ENCODE peak calls at places on chromosomes 11 and 22, in seven cellular contexts. P, I, E, O, B, X and T are unnamed samples. For H3K36me3, the result is how much of the 10 kb centered on the place peaks cover.

GRCh38 chr22:36417281-36417686 is 29.5 kb upstream of the MYH9 start:
- DNase-seq in B (no peak), P (peak), I (no peak), O (no peak), X (no peak), E (no peak), T (no peak)

GRCh38 chr11:103586756-103587155 is 449.7 kb upstream of the DDI1 start:
- DNase-seq in E (no peak), B (no peak), P (no peak), I (no peak), X (no peak), O (no peak), T (no peak)

GRCh38 chr11:14258177-14258935 is 100.6 kb downstream of the RRAS2 start:
- DNase-seq in X (no peak), P (no peak), I (no peak), O (no peak), E (no peak), B (no peak), T (no peak)

GRCh38 chr11:47248304-47248663 is 330 bp downstream of the ACP2 start:
- DNase-seq in O (no peak), E (no peak), B (no peak), X (no peak), P (peak), I (no peak), T (no peak)

GRCh38 chr11:64607381-64608259 is 16.6 kb downstream of the SLC22A12 start:
- DNase-seq in E (no peak), O (no peak), I (no peak), B (no peak), P (no peak), X (no peak), T (no peak)

GRCh38 chr11:30816959-30817880 is 231.1 kb upstream of the MPPED2 start:
- DNase-seq in P (no peak), O (no peak), I (no peak), B (no peak), X (no peak), E (no peak), T (no peak)

GRCh38 chr11:38582756-38583155 is 1984.7 kb upstream of the RAG2 start:
- DNase-seq in B (no peak), X (no peak), I (no peak), E (no peak), O (no peak), P (no peak), T (no peak)

GRCh38 chr11:57377098-57377497 is 3.9 kb downstream of the PRG3 start:
- DNase-seq in I (no peak), X (no peak), B (no peak), E (no peak), O (no peak), P (no peak), T (no peak)

GRCh38 chr22:24503851-24504170 is 8.7 kb downstream of the UPB1 start:
- DNase-seq in I (no peak), P (no peak), O (no peak), E (no peak), X (peak), B (no peak), T (no peak)

GRCh38 chr11:78019808-78020207 is 3.3 kb downstream of the KCTD14 start:
- DNase-seq in E (no peak), O (no peak), I (no peak), P (no peak), X (no peak), B (no peak), T (no peak)

GRCh38 chr11:64687204-64687603 is 35.8 kb downstream of the NRXN2 start:
- DNase-seq in E (peak), X (peak), B (no peak), O (no peak), I (no peak), P (no peak), T (peak)

GRCh38 chr11:353315-353857 is 15.9 kb upstream of the B4GALNT4 start:
- DNase-seq in X (peak), O (no peak), E (peak), B (no peak), I (no peak), P (no peak), T (peak)

GRCh38 chr11:8767466-8768142 is 85.0 kb downstream of the RPL27A start:
- DNase-seq in O (no peak), X (no peak), I (no peak), P (no peak), E (no peak), B (no peak), T (no peak)

GRCh38 chr22:37659066-37659896 is 758 bp downstream of the PDXP start:
- DNase-seq in E (no peak), I (no peak), O (no peak), X (peak), B (no peak), P (peak), T (no peak)

GRCh38 chr11:44998051-44998450 is 47.4 kb upstream of the TP53I11 start:
- DNase-seq in P (no peak), E (no peak), I (no peak), B (no peak), O (no peak), X (no peak), T (no peak)

GRCh38 chr11:68525930-68526329 is 65.4 kb downstream of the PPP6R3 start:
- DNase-seq in P (no peak), O (no peak), X (no peak), I (no peak), B (no peak), E (no peak), T (no peak)

GRCh38 chr11:68527585-68527984 is 67.0 kb downstream of the PPP6R3 start:
- DNase-seq in E (no peak), B (no peak), I (no peak), O (no peak), P (no peak), X (no peak), T (no peak)

GRCh38 chr11:68531129-68531693 is 70.7 kb downstream of the PPP6R3 start:
- DNase-seq in I (no peak), P (no peak), X (no peak), B (no peak), O (no peak), E (no peak), T (no peak)

GRCh38 chr11:68525320-68525719 is 64.8 kb downstream of the PPP6R3 start:
- DNase-seq in X (no peak), B (no peak), I (no peak), E (no peak), P (no peak), O (no peak), T (no peak)

GRCh38 chr11:68528630-68529029 is 68.1 kb downstream of the PPP6R3 start:
- DNase-seq in I (no peak), E (no peak), X (no peak), O (peak), B (peak), P (no peak), T (no peak)
- H3K36me3 ChIP-seq in I (half or more), E (under half), X (under half), O (under half), B (under half), P (under half), T (under half)

GRCh38 chr11:4125141-4125540 is 30.5 kb downstream of the RRM1 start:
- DNase-seq in I (no peak), O (no peak), E (no peak), B (no peak), P (no peak), X (no peak), T (no peak)
- H3K36me3 ChIP-seq in I (half or more), O (under half), E (half or more), B (under half), P (under half), X (half or more), T (under half)

GRCh38 chr22:40420341-40421081 is 50.1 kb downstream of the SGSM3 start:
- DNase-seq in P (no peak), I (no peak), E (no peak), X (peak), O (no peak), B (no peak), T (no peak)
- H3K36me3 ChIP-seq in P (under half), I (half or more), E (half or more), X (half or more), O (under half), B (half or more), T (half or more)

GRCh38 chr22:29351891-29352290 is 36.4 kb upstream of the RASL10A start:
- DNase-seq in B (no peak), I (no peak), O (no peak), X (peak), E (no peak), P (no peak), T (no peak)

GRCh38 chr22:29348956-29349355 is 33.5 kb upstream of the RASL10A start:
- DNase-seq in O (no peak), P (no peak), E (no peak), X (no peak), I (no peak), B (no peak), T (no peak)

GRCh38 chr22:29353286-29353685 is 35.1 kb downstream of the AP1B1 start:
- DNase-seq in P (no peak), X (no peak), I (no peak), O (no peak), B (no peak), E (no peak), T (no peak)

GRCh38 chr22:29352778-29353177 is 35.6 kb downstream of the AP1B1 start:
- DNase-seq in X (no peak), P (no peak), B (no peak), O (no peak), I (no peak), E (no peak), T (no peak)

DNA sequence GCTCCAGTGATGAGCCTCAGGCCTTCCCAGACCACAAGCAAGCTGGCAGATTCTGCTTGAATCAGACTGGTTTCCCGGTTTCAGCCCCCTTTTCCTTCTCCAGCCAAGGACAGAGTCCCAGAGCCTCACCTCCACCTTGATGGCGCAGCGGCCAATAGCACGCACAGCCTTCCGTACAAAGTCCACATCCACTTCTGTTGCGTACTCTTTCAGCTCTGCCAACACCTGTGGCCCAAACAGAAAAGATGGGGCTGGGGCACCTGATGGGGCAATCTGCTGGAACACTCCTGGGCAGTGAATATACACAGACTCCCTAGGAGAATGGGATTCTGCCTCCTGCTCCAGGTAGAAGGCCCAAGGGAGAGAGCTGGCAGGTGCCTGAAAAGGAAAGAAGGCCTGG is 35.5 kb upstream of the RASL10A start:
- DNase-seq in B (no peak), O (no peak), P (no peak), E (no peak), X (no peak), I (no peak), T (no peak)
- H3K36me3 ChIP-seq in B (half or more), O (under half), P (under half), E (half or more), X (half or more), I (half or more), T (half or more)

DNA sequence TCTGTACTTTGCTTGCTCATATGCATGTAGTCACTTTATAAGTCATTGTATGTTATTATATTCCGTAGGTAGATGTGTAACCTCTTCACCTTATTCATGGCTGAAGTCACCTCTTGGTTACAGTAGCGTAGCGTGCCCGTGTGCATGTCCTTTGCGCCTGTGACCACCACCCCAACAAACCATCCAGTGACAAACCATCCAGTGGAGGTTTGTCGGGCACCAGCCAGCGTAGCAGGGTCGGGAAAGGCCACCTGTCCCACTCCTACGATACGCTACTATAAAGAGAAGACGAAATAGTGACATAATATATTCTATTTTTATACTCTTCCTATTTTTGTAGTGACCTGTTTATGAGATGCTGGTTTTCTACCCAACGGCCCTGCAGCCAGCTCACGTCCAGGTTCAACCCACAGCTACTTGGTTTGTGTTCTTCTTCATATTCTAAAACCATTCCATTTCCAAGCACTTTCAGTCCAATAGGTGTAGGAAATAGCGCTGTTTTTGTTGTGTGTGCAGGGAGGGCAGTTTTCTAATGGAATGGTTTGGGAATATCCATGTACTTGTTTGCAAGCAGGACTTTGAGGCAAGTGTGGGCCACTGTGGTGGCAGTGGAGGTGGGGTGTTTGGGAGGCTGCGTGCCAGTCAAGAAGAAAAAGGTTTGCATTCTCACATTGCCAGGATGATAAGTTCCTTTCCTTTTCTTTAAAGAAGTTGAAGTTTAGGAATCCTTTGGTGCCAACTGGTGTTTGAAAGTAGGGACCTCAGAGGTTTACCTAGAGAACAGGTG is 11.1 kb downstream of the CCND1 start:
- DNase-seq in B (no peak), I (no peak), X (peak), E (no peak), O (no peak), P (no peak), T (no peak)
- H3K36me3 ChIP-seq in B (under half), I (under half), X (under half), E (half or more), O (under half), P (under half), T (under half)

GRCh38 chr11:68524681-68525080 is 64.1 kb downstream of the PPP6R3 start:
- DNase-seq in X (no peak), P (no peak), E (no peak), I (no peak), O (no peak), B (no peak), T (no peak)
- H3K36me3 ChIP-seq in X (under half), P (under half), E (half or more), I (half or more), O (under half), B (half or more), T (under half)

GRCh38 chr11:11998091-11998781 is 10.2 kb downstream of the DKK3 start:
- DNase-seq in B (no peak), X (no peak), P (no peak), O (no peak), E (no peak), I (no peak), T (no peak)

GRCh38 chr11:11993814-11994213 is 14.6 kb downstream of the DKK3 start:
- DNase-seq in E (no peak), B (no peak), O (no peak), P (no peak), X (no peak), I (no peak), T (no peak)

GRCh38 chr11:11992813-11993212 is 15.6 kb downstream of the DKK3 start:
- DNase-seq in E (no peak), O (no peak), X (no peak), B (no peak), P (no peak), I (no peak), T (no peak)

GRCh38 chr11:11995601-11996000 is 12.8 kb downstream of the DKK3 start:
- DNase-seq in X (no peak), E (no peak), O (no peak), B (peak), I (no peak), P (peak), T (no peak)

GRCh38 chr11:11996321-11997174 is 11.9 kb downstream of the DKK3 start:
- DNase-seq in I (no peak), O (no peak), B (no peak), E (no peak), X (no peak), P (no peak), T (no peak)
- H3K36me3 ChIP-seq in I (under half), O (under half), B (under half), E (half or more), X (under half), P (under half), T (under half)

DNA sequence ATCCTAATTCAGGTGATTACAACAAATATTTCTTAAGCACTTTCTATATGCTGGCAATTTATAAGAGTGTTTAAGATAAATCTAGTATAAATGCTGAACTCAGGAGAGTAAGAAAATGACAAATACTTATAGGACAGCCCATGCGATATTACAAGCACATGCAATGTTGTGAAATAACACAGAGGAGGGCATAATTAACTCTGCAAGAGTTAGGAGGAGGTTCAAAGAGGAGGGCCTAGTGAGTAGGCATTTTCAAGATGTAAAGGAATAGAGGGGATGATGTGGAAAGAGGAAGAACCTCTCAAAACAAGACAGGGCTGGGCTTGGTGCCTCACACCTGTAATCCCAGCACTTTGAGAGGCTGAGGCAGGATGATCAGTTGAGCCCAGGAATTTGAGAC is 37.1 kb upstream of the IL17RA start:
- DNase-seq in I (no peak), E (no peak), X (no peak), P (no peak), O (no peak), B (no peak), T (no peak)
- H3K36me3 ChIP-seq in I (under half), E (under half), X (under half), P (under half), O (under half), B (under half), T (under half)